ENCODE peak calls at places on chromosomes 6 and 20, in nine cellular contexts. P is ELR; A is HEK293T; D is lower lobe of right lung; X is progenitor cell of endocrine pancreas; K is activated T-helper 1 cell treated with anti-CD3 and anti-CD28 coated beads, Interleukin-2, amount 50 U/mL, for 16 hours; E is DMS79; S is EL; Y is activated CD4-positive, alpha-beta T cell treated with anti-CD3 and anti-CD28 coated beads for 48 hours. B is an unnamed sample.

GRCh38 chr6:158014505-158015187 is 33.0 kb downstream of the SYNJ2 start:
- DNase-seq in Y (no peak), E (no peak), P (peak), S (peak), K (no peak), A (no peak), X (no peak), D (peak), B (no peak)

GRCh38 chr6:20997143-20997792 is 463.0 kb downstream of the CDKAL1 start:
- DNase-seq in X (no peak), D (no peak), Y (no peak), P (no peak), K (no peak), E (no peak), S (no peak), A (no peak), B (no peak)

GRCh38 chr6:161498359-161498758 is 224.5 kb upstream of the AGPAT4 start:
- DNase-seq in S (peak), K (no peak), Y (no peak), E (no peak), A (peak), X (no peak), P (peak), D (no peak), B (peak)

GRCh38 chr20:478949-479429 is 16.7 kb upstream of the TBC1D20 start:
- DNase-seq in K (no peak), X (no peak), E (no peak), S (peak), D (no peak), A (peak), Y (no peak), P (peak), B (peak)

GRCh38 chr20:50464026-50464724 is 46.0 kb upstream of the PTPN1 start:
- DNase-seq in E (peak), P (peak), A (peak), X (peak), S (peak), K (peak), D (peak), Y (peak), B (peak)

GRCh38 chr20:40080059-40080652 is 608.9 kb downstream of the MAFB start:
- DNase-seq in K (no peak), D (no peak), P (no peak), E (no peak), X (no peak), A (no peak), S (no peak), Y (no peak), B (no peak)

GRCh38 chr20:7161690-7162089 is 394.2 kb downstream of the BMP2 start:
- DNase-seq in X (no peak), P (no peak), S (no peak), E (no peak), Y (no peak), D (no peak), K (no peak), A (no peak), B (peak)

GRCh38 chr6:15329154-15329781 is 83.4 kb downstream of the JARID2 start:
- DNase-seq in S (peak), P (peak), X (no peak), E (no peak), A (no peak), Y (no peak), D (no peak), K (no peak), B (no peak)

GRCh38 chr6:48671506-48671905 is 560.5 kb upstream of the PTCHD4 start:
- DNase-seq in X (no peak), S (peak), P (peak), Y (no peak), E (no peak), A (no peak), D (no peak), K (no peak), B (no peak)

GRCh38 chr20:52105573-52106422 is 85.8 kb downstream of the ZFP64 start:
- DNase-seq in S (peak), A (peak), Y (peak), D (no peak), K (no peak), X (peak), P (peak), E (no peak), B (no peak)

GRCh38 chr6:126797981-126798380 is 320.5 kb upstream of the RSPO3 start:
- DNase-seq in P (no peak), D (no peak), A (no peak), S (peak), X (no peak), Y (no peak), E (no peak), K (no peak), B (no peak)

GRCh38 chr20:22425344-22426295 is 158.8 kb downstream of the FOXA2 start:
- DNase-seq in S (no peak), X (no peak), K (no peak), P (no peak), E (no peak), A (no peak), Y (no peak), D (no peak), B (peak)

GRCh38 chr6:131107166-131107565 is 28.1 kb upstream of the AKAP7 start:
- DNase-seq in Y (no peak), E (no peak), D (no peak), A (no peak), X (no peak), P (peak), S (peak), K (no peak), B (peak)

GRCh38 chr20:53074811-53075314 is 102.7 kb downstream of the TSHZ2 start:
- DNase-seq in E (no peak), P (no peak), A (no peak), K (no peak), Y (no peak), D (no peak), S (no peak), X (no peak), B (no peak)

GRCh38 chr6:41634657-41635056 is 3.6 kb upstream of the MDFI start:
- DNase-seq in P (no peak), A (no peak), Y (no peak), X (no peak), K (no peak), E (no peak), D (peak), S (no peak), B (peak)

GRCh38 chr20:36267605-36268500 is 31.6 kb downstream of the AAR2 start:
- DNase-seq in P (no peak), A (no peak), Y (no peak), K (no peak), X (no peak), D (no peak), E (no peak), S (no peak), B (peak)